ENCODE peak calls at places on chromosomes 12 and 14, in five cellular contexts. One of them, this sample, is unnamed.

GRCh38 chr14:102196436-102197230 is 56.9 kb downstream of the WDR20 start:
- DNase-seq in H9: no peak
- DNase-seq in H1: no peak
- DNase-seq in mesenchymal stem cell: no peak
- DNase-seq in trophoblast cell: no peak
- DNase-seq in this sample: no peak

GRCh38 chr12:104653730-104654328 is 197.1 kb downstream of the CHST11 start:
- DNase-seq in H9: peak; percentile 70
- DNase-seq in H1: peak; percentile 72
- DNase-seq in mesenchymal stem cell: no peak
- DNase-seq in trophoblast cell: peak; percentile 46
- DNase-seq in this sample: no peak

GRCh38 chr12:80213246-80213645 is 113.9 kb downstream of the OTOGL start:
- DNase-seq in H9: no peak
- DNase-seq in H1: no peak
- DNase-seq in mesenchymal stem cell: no peak
- DNase-seq in trophoblast cell: peak; percentile 76
- DNase-seq in this sample: no peak

GRCh38 chr12:56080556-56081138 is 682 bp downstream of the ERBB3 start:
- DNase-seq in H9: peak; percentile 75
- DNase-seq in H1: peak; percentile 66
- DNase-seq in mesenchymal stem cell: no peak
- DNase-seq in trophoblast cell: peak; percentile 26
- DNase-seq in this sample: no peak

GRCh38 chr12:69007858-69008314 is 74.9 kb upstream of the CPM start:
- DNase-seq in H9: no peak
- DNase-seq in H1: no peak
- DNase-seq in mesenchymal stem cell: no peak
- DNase-seq in trophoblast cell: peak; percentile 80
- DNase-seq in this sample: peak; percentile 47

GRCh38 chr14:37253905-37254304 is 56.2 kb downstream of the MIPOL1 start:
- DNase-seq in H9: no peak
- DNase-seq in H1: no peak
- DNase-seq in mesenchymal stem cell: peak; percentile 49
- DNase-seq in trophoblast cell: no peak
- DNase-seq in this sample: no peak

GRCh38 chr14:92861856-92862807 is 60.8 kb upstream of the CHGA start:
- DNase-seq in H9: no peak
- DNase-seq in H1: no peak
- DNase-seq in mesenchymal stem cell: no peak
- DNase-seq in trophoblast cell: no peak
- DNase-seq in this sample: no peak

GRCh38 chr12:88922816-88923215 is 342.5 kb upstream of the KITLG start:
- DNase-seq in H9: no peak
- DNase-seq in H1: no peak
- DNase-seq in mesenchymal stem cell: no peak
- DNase-seq in trophoblast cell: no peak
- DNase-seq in this sample: no peak

GRCh38 chr12:107523760-107524558 is 161.6 kb upstream of the PWP1 start:
- DNase-seq in H9: no peak
- DNase-seq in H1: no peak
- DNase-seq in mesenchymal stem cell: no peak
- DNase-seq in trophoblast cell: no peak
- DNase-seq in this sample: no peak

GRCh38 chr12:117742721-117743120 is 226.1 kb downstream of the KSR2 start:
- DNase-seq in H9: no peak
- DNase-seq in H1: no peak
- DNase-seq in mesenchymal stem cell: peak; percentile 68
- DNase-seq in trophoblast cell: peak; percentile 34
- DNase-seq in this sample: no peak

GRCh38 chr12:53230971-53231858 is 794 bp downstream of the RARG start:
- DNase-seq in H9: peak; percentile 35
- DNase-seq in H1: peak; percentile 56
- DNase-seq in mesenchymal stem cell: no peak
- DNase-seq in trophoblast cell: peak; percentile 15
- DNase-seq in this sample: no peak

GRCh38 chr12:46383654-46384450 is 11.3 kb upstream of the SLC38A2 start:
- DNase-seq in H9: no peak
- DNase-seq in H1: no peak
- DNase-seq in mesenchymal stem cell: peak; percentile 95
- DNase-seq in trophoblast cell: peak; percentile 78
- DNase-seq in this sample: peak; percentile 21

GRCh38 chr12:52925717-52926595 is 21.1 kb upstream of the KRT8 start:
- DNase-seq in H9: peak; percentile 60
- DNase-seq in H1: no peak
- DNase-seq in mesenchymal stem cell: no peak
- DNase-seq in trophoblast cell: peak; percentile 78
- DNase-seq in this sample: no peak

GRCh38 chr12:2306012-2306411 is 253.2 kb downstream of the CACNA1C start:
- DNase-seq in H9: peak; percentile 73
- DNase-seq in H1: no peak
- DNase-seq in mesenchymal stem cell: no peak
- DNase-seq in trophoblast cell: no peak
- DNase-seq in this sample: no peak
- H2BK12ac ChIP-seq in H9: no peak overlapping the region
- H2BK12ac ChIP-seq in H1: no peak overlapping the region
- H2BK12ac ChIP-seq in mesenchymal stem cell: peak overlapping the region; percentile 27
- H2BK12ac ChIP-seq in trophoblast cell: no peak overlapping the region
- H2BK12ac ChIP-seq in this sample: no peak overlapping the region

DNA sequence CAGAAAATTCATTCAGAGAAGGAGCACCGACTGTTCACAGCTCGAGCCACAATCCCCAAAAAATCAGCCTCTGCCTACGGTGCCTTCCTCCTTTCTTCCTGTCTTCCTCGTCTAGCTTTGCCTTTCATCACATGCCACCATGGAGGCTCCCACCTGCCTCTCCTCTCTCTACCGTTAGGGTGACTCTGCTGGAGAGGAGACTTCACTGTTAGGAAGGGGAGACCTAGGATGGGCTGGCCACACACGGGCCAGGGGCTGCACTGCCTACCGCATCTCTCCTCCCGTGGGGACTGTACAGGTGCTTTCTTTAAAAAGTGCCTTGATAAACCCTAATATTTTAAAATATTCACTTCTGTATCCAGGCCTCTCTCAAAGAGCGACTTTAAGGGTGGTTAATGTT is 1104.7 kb downstream of the BCL11B start:
- DNase-seq in H9: no peak
- DNase-seq in H1: no peak
- DNase-seq in mesenchymal stem cell: no peak
- DNase-seq in trophoblast cell: no peak
- DNase-seq in this sample: no peak
- H3K4me2 ChIP-seq in H9: no peak overlapping the region
- H3K4me2 ChIP-seq in H1: no peak overlapping the region
- H3K4me2 ChIP-seq in mesenchymal stem cell: no peak overlapping the region
- H3K4me2 ChIP-seq in trophoblast cell: no peak overlapping the region
- H3K4me2 ChIP-seq in this sample: no peak overlapping the region

GRCh38 chr12:132089407-132089910 is 54.7 kb downstream of the DDX51 start:
- DNase-seq in H9: no peak
- DNase-seq in H1: no peak
- DNase-seq in mesenchymal stem cell: no peak
- DNase-seq in trophoblast cell: no peak
- DNase-seq in this sample: no peak
- H2BK12ac ChIP-seq in H9: no peak overlapping the region
- H2BK12ac ChIP-seq in H1: no peak overlapping the region
- H2BK12ac ChIP-seq in mesenchymal stem cell: no peak overlapping the region
- H2BK12ac ChIP-seq in trophoblast cell: no peak overlapping the region
- H2BK12ac ChIP-seq in this sample: no peak overlapping the region

GRCh38 chr12:108837239-108837638 is 20.1 kb downstream of the SSH1 start:
- DNase-seq in H9: no peak
- DNase-seq in H1: no peak
- DNase-seq in mesenchymal stem cell: peak; percentile 61
- DNase-seq in trophoblast cell: no peak
- DNase-seq in this sample: no peak
- H3K4me2 ChIP-seq in H9: no peak overlapping the region
- H3K4me2 ChIP-seq in H1: no peak overlapping the region
- H3K4me2 ChIP-seq in mesenchymal stem cell: no peak overlapping the region
- H3K4me2 ChIP-seq in trophoblast cell: no peak overlapping the region
- H3K4me2 ChIP-seq in this sample: no peak overlapping the region